ENCODE peak calls at places on chromosomes 13 and 19, in ten cellular contexts. I is A549, S is tibial nerve, U is right lobe of liver, T is body of pancreas, E is stomach, G is IMR-90, L is HCT116, H is adrenal gland, F is transverse colon. N is an unnamed sample.

GRCh38 chr13:24741016-24741662 is 22.8 kb upstream of the RNF17 start:
- DNase-seq in F (no peak), E (no peak), S (no peak), G (no peak), I (peak; percentile 17), H (no peak), T (no peak), L (no peak), U (no peak), N (no peak)

GRCh38 chr13:40993987-40994386 is 25.1 kb downstream of the ELF1 start:
- DNase-seq in U (no peak), S (no peak), T (peak; percentile 71), L (peak; percentile 87), F (peak; percentile 31), H (no peak), I (no peak), G (no peak), E (peak; percentile 45), N (no peak)

GRCh38 chr13:35179494-35179893 is 237.4 kb downstream of the NBEA start:
- DNase-seq in I (no peak), E (no peak), T (no peak), L (no peak), U (no peak), H (no peak), S (no peak), F (no peak), G (no peak), N (no peak)

GRCh38 chr13:36131931-36132297 is 732 bp upstream of the DCLK1 start:
- DNase-seq in G (no peak), E (no peak), S (peak; percentile 56), F (no peak), H (no peak), I (no peak), T (peak; percentile 26), U (no peak), L (no peak), N (peak; percentile 49)

GRCh38 chr13:74770361-74770760 is 636.2 kb upstream of the KLF12 start:
- DNase-seq in F (no peak), T (no peak), U (no peak), S (no peak), L (no peak), G (peak; percentile 94), I (peak; percentile 20), E (no peak), H (no peak), N (no peak)

GRCh38 chr13:99119686-99120085 is 81.0 kb upstream of the UBAC2 start:
- DNase-seq in F (no peak), L (no peak), E (no peak), T (no peak), G (no peak), H (no peak), U (no peak), S (no peak), I (peak; percentile 2), N (no peak)

GRCh38 chr13:92768592-92768991 is 458.0 kb upstream of the GPC6 start:
- DNase-seq in U (no peak), L (no peak), H (no peak), F (no peak), E (no peak), T (no peak), G (no peak), S (no peak), I (no peak), N (no peak)

GRCh38 chr13:24882665-24883064 is 118.7 kb downstream of the RNF17 start:
- DNase-seq in G (no peak), I (no peak), T (no peak), F (no peak), S (no peak), U (no peak), L (no peak), H (no peak), E (no peak), N (no peak)

GRCh38 chr13:65677906-65678305 is 1552.2 kb downstream of the PCDH9 start:
- DNase-seq in E (no peak), U (no peak), F (no peak), T (no peak), H (no peak), S (no peak), G (peak; percentile 5), L (peak; percentile 12), I (no peak), N (no peak)

GRCh38 chr19:35142531-35143230 is 374 bp upstream of the FXYD7 start:
- DNase-seq in L (no peak), G (no peak), I (peak; percentile 74), U (no peak), E (peak; percentile 64), H (no peak), S (no peak), T (peak; percentile 85), F (peak; percentile 67), N (no peak)

GRCh38 chr13:112134150-112135075 is 67.5 kb downstream of the SOX1 start:
- DNase-seq in L (no peak), T (no peak), E (peak; percentile 19), S (no peak), U (no peak), H (no peak), F (no peak), G (no peak), I (no peak), N (no peak)

GRCh38 chr13:21637296-21637695 is 33.3 kb upstream of the MICU2 start:
- DNase-seq in F (peak; percentile 86), E (peak; percentile 82), T (peak; percentile 6), S (no peak), G (peak; percentile 43), L (peak; percentile 94), H (peak; percentile 53), I (peak; percentile 66), U (no peak), N (no peak)

GRCh38 chr13:20997301-20998061 is 63.9 kb downstream of the LATS2 start:
- DNase-seq in H (no peak), L (no peak), G (peak; percentile 98), E (no peak), U (no peak), I (no peak), F (no peak), T (no peak), S (no peak), N (no peak)

GRCh38 chr19:15944401-15944800 is 4.4 kb upstream of the OR10H4 start:
- DNase-seq in T (no peak), U (no peak), H (no peak), F (no peak), G (no peak), E (no peak), L (no peak), S (no peak), I (no peak), N (no peak)
- H3K9me3 ChIP-seq in T (no peaks in the 10 kb centered on the region), U (no peaks in the 10 kb centered on the region), H (no peaks in the 10 kb centered on the region), F (peaks cover 13% of the 10 kb centered on the region), G (peaks cover 7% of the 10 kb centered on the region), E (peaks cover 36% of the 10 kb centered on the region), L (peaks cover 13% of the 10 kb centered on the region), S (peaks cover 38% of the 10 kb centered on the region), I (peaks cover 12% of the 10 kb centered on the region), N (no peaks in the 10 kb centered on the region)

DNA sequence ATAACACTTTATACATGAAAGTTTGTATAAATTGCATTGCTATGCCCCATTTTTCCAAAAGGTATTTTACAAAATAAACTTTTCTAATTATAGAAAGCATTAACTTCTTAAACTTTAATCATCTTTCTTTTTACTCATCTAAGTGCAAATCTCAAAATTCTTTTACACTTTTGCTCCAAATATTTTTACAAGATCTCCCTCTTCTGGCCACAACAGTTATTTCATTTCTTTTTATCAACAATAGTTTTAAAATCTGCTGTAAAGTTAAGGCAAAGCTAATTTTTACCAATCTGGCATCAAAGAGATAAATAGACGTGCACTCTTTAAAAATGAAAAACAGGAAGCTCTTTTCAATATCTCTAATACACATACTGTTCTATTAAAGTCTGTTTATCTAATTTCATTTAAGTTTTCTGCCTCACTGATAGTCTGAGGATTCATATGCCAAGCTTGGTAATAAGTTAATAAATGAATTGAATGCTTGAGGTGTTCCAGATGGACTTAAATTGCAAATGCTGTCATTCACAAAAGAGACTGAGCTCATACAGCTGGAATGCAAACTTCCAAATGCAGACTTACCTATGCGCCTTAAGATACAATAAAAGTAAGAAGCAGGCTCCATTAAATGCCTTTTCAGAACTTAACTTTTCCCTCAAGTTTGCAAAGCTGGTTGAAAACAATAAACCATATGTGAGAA is 583.0 kb upstream of the ATXN8OS start:
- DNase-seq in F (no peak), H (no peak), E (no peak), I (no peak), L (no peak), U (no peak), T (no peak), S (no peak), G (no peak), N (no peak)
- TF ChIP-seq CTCF in F (no peak), H (peak; percentile 48), E (no peak), I (peak; percentile 13), L (peak; percentile 4), U (no peak), T (peak; percentile 13), S (peak; percentile 27), G (peak; percentile 13), N (no peak)

GRCh38 chr13:23380534-23380933 is 53.0 kb downstream of the SACS start:
- DNase-seq in H (no peak), T (no peak), L (no peak), I (no peak), G (peak; percentile 71), E (no peak), F (no peak), S (no peak), U (no peak), N (no peak)

GRCh38 chr13:23372264-23372905 is 61.1 kb downstream of the SACS start:
- DNase-seq in H (no peak), T (no peak), U (no peak), S (no peak), G (peak; percentile 87), F (no peak), L (no peak), I (no peak), E (no peak), N (no peak)

GRCh38 chr13:23377603-23378002 is 55.9 kb downstream of the SACS start:
- DNase-seq in E (no peak), L (no peak), F (no peak), U (no peak), T (no peak), S (no peak), H (no peak), I (no peak), G (no peak), N (peak; percentile 21)

GRCh38 chr13:23378009-23378632 is 55.4 kb downstream of the SACS start:
- DNase-seq in G (peak; percentile 99), L (no peak), T (no peak), E (no peak), I (peak; percentile 37), S (peak; percentile 38), U (no peak), F (peak; percentile 19), H (peak; percentile 77), N (peak; percentile 41)

GRCh38 chr13:23375007-23375971 is 58.2 kb downstream of the SACS start:
- DNase-seq in T (peak; percentile 98), E (peak; percentile 96), I (peak; percentile 91), L (peak; percentile 77), U (peak; percentile 98), G (peak; percentile 92), S (peak; percentile 92), H (peak; percentile 97), F (peak; percentile 96), N (peak; percentile 97)
- TF ChIP-seq POLR2A in T (no peak), E (no peak), I (peak; percentile 52), L (peak; percentile 83), U (peak; percentile 68), G (peak; percentile 82), S (peak; percentile 15), H (peak; percentile 51), F (no peak), N (peak; percentile 85)

DNA sequence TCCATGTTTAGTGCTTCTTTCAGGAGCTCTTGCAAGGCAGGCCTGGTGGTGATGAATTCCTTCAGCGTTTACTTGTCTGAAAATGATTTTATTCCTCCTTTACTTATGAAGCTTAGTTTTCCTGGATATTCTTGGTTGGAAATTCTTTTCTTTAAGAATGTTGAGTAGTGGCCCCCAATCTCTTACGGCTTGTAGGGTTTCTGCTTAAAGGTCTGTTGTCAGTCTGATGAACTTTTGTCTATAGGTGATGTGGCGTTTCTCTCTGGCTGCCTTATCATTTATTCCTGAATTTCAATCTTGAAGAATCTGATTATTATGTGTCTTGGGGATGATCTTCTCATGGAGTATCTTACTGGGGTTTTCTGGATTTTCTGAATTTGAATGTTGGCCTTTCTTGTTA is 26.0 kb downstream of the ZNF430 start:
- DNase-seq in I (no peak), H (no peak), U (no peak), G (no peak), F (no peak), E (no peak), T (no peak), S (no peak), L (no peak), N (no peak)
- H3K9me3 ChIP-seq in I (peaks cover 13% of the 10 kb centered on the region), H (no peaks in the 10 kb centered on the region), U (no peaks in the 10 kb centered on the region), G (peaks cover 9% of the 10 kb centered on the region), F (peaks cover 36% of the 10 kb centered on the region), E (peaks cover 79% of the 10 kb centered on the region), T (no peaks in the 10 kb centered on the region), S (peaks cover 80% of the 10 kb centered on the region), L (peaks cover 5% of the 10 kb centered on the region), N (peaks cover 33% of the 10 kb centered on the region)